ENCODE peak calls at places on chromosomes 5 and 9, in seven cellular contexts. Z, W, Y, N, T, M and A are unnamed samples.

GRCh38 chr9:112378441-112379176 is 1.3 kb upstream of the HSDL2 start:
- DNase-seq in Z (no peak), W (peak), Y (no peak), N (peak), T (peak), M (no peak), A (no peak)

GRCh38 chr9:27413507-27414214 is 110.4 kb upstream of the IFNK start:
- DNase-seq in Z (no peak), W (no peak), Y (no peak), N (no peak), T (no peak), M (no peak), A (no peak)

GRCh38 chr9:112925058-112925641 is 34.5 kb upstream of the SLC46A2 start:
- DNase-seq in Z (no peak), W (peak), Y (peak), N (peak), T (peak), M (peak), A (peak)

GRCh38 chr5:27590503-27590902 is 552.1 kb upstream of the CDH9 start:
- DNase-seq in Z (no peak), W (no peak), Y (no peak), N (no peak), T (no peak), M (no peak), A (no peak)

GRCh38 chr9:92328225-92328624 is 2.5 kb downstream of the CENPP start:
- DNase-seq in Z (peak), W (peak), Y (peak), N (peak), T (peak), M (peak), A (peak)

GRCh38 chr5:44638286-44638869 is 170.4 kb upstream of the MRPS30 start:
- DNase-seq in Z (no peak), W (no peak), Y (no peak), N (no peak), T (peak), M (peak), A (peak)

GRCh38 chr5:140131967-140132409 is 6.3 kb downstream of the IGIP start:
- DNase-seq in Z (peak), W (peak), Y (no peak), N (no peak), T (peak), M (no peak), A (no peak)

GRCh38 chr9:3367185-3367584 is 158.6 kb downstream of the RFX3 start:
- DNase-seq in Z (no peak), W (no peak), Y (no peak), N (no peak), T (no peak), M (peak), A (peak)

GRCh38 chr5:31393126-31393525 is 138.8 kb downstream of the DROSHA start:
- DNase-seq in Z (no peak), W (no peak), Y (no peak), N (no peak), T (no peak), M (no peak), A (no peak)

GRCh38 chr9:129321511-129322021 is 143.5 kb upstream of the IER5L start:
- DNase-seq in Z (no peak), W (no peak), Y (no peak), N (no peak), T (no peak), M (no peak), A (no peak)

GRCh38 chr9:77927265-77927664 is 104.3 kb downstream of the GNAQ start:
- DNase-seq in Z (no peak), W (peak), Y (no peak), N (no peak), T (peak), M (no peak), A (no peak)

GRCh38 chr9:110025551-110026170 is 182.3 kb downstream of the C9orf152 start:
- DNase-seq in Z (no peak), W (no peak), Y (no peak), N (no peak), T (no peak), M (no peak), A (no peak)

GRCh38 chr5:149871471-149871870 is 73.1 kb downstream of the PDE6A start:
- DNase-seq in Z (no peak), W (no peak), Y (no peak), N (no peak), T (no peak), M (peak), A (no peak)

GRCh38 chr5:60173672-60174071 is 280.1 kb upstream of the PDE4D start:
- DNase-seq in Z (no peak), W (no peak), Y (no peak), N (no peak), T (no peak), M (no peak), A (no peak)

GRCh38 chr5:68264024-68264956 is 48.7 kb downstream of the PIK3R1 start:
- DNase-seq in Z (no peak), W (peak), Y (no peak), N (no peak), T (no peak), M (no peak), A (no peak)

GRCh38 chr5:150081541-150082283 is 4.6 kb downstream of the CSF1R start:
- DNase-seq in Z (peak), W (no peak), Y (no peak), N (peak), T (no peak), M (peak), A (peak)

GRCh38 chr5:14153071-14153864 is 10.1 kb downstream of the TRIO start:
- DNase-seq in Z (no peak), W (no peak), Y (no peak), N (no peak), T (no peak), M (no peak), A (no peak)

GRCh38 chr9:36407122-36407723 is 7.2 kb upstream of the RNF38 start:
- DNase-seq in Z (peak), W (peak), Y (peak), N (peak), T (peak), M (peak), A (peak)

GRCh38 chr5:154209591-154210081 is 19.1 kb downstream of the GALNT10 start:
- DNase-seq in Z (no peak), W (peak), Y (no peak), N (no peak), T (no peak), M (no peak), A (no peak)

DNA sequence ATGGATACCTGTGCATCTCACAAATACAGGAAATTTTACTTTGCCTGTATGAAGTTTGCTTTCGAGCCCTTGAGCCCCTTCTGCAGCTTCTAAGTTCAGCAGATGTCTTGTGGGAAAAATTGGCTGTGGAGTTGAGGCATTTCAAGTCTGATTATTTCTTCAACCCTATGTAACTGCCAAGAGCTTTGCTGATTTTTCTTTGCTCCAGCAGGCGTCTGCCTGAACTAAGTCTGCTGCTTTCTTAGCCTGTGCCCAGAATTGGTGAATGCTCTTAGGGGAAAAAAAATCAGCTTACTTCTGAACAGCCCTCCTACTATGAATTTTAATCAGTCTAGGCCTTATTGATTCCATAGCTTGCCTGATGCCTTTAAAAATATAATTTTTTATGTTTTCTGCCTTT is 41.2 kb downstream of the RIC1 start:
- DNase-seq in Z (no peak), W (no peak), Y (no peak), N (no peak), T (no peak), M (no peak), A (no peak)
- TF ChIP-seq EZH2phosphoT487 in Z (no peak), W (no peak), Y (no peak), N (no peak), T (no peak), M (no peak), A (no peak)

DNA sequence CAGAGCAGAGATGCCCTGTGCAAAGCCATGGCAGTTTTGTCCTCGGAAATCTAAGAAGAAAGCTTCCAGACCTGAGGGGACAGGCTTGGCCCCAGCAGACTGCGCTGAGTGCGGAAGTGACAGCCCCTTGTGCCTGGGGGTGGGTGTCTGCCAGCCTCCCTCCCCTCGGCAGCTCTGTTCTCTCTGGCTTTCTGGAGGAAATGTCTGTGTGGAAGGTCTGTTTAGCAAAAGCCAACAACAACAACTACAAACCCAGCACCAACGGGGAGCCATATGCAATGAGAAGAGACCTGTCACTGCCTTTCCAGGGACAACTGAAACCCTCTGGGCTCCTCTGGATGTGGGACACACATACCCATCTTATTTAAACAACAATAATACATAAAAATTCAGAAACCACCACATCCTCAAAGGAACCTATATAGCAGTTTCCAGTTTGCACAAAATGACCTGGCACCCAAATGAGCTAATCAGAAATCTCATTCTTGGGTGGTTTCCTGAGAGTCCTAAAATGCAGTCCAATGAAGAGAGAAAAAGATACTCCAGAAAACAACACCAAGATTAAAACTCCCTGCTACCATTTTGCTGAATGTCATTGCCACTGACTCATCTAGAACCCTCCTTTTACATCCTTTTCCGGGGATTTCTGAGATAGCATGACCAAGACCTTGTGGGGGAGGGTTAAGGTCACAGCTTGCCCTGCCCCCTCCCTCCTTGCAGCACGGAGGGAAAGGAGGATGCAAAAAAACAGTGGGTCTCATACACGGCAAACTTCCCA is 97.7 kb downstream of the AK8 start:
- DNase-seq in Z (no peak), W (no peak), Y (peak), N (no peak), T (no peak), M (no peak), A (no peak)
- H3K27ac ChIP-seq in Z (no peak), W (no peak), Y (no peak), N (no peak), T (no peak), M (no peak), A (no peak)

GRCh38 chr5:168578506-168579205 is 512 bp downstream of the PANK3 start:
- DNase-seq in Z (no peak), W (no peak), Y (peak), N (peak), T (no peak), M (peak), A (no peak)
- TF ChIP-seq EZH2phosphoT487 in Z (no peak), W (no peak), Y (no peak), N (no peak), T (no peak), M (no peak), A (no peak)

DNA sequence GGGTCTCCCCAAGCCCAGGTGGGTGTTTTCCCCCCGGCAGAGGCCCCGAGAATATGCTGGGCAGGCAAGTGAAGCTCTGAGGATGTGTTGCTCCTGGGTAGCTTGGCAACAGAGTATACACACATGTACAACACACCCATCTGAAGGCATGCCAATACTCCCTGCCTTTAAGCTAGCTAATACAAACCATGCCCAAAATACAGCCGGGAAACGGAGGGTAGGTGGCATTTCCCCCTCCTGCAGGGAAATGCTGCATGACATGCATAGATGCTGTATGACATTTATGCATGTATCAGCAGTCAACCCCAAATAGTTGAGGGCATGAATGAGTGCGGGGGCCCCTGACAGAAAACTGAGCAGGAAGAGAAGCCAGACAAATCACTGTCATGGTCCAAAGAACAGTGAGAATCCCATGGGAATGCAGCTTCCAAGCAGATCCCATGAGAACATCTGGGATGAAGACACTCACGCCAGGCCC is 614.1 kb downstream of the EBF1 start:
- DNase-seq in Z (no peak), W (peak), Y (no peak), N (peak), T (no peak), M (no peak), A (no peak)
- H3K27ac ChIP-seq in Z (no peak), W (peak), Y (no peak), N (peak), T (no peak), M (no peak), A (no peak)

GRCh38 chr5:107966216-107966615 is 295.5 kb upstream of the EFNA5 start:
- DNase-seq in Z (no peak), W (no peak), Y (peak), N (no peak), T (no peak), M (no peak), A (no peak)

GRCh38 chr5:107964722-107965121 is 294.0 kb upstream of the EFNA5 start:
- DNase-seq in Z (no peak), W (no peak), Y (no peak), N (no peak), T (no peak), M (no peak), A (peak)

GRCh38 chr5:107968465-107968864 is 297.7 kb upstream of the EFNA5 start:
- DNase-seq in Z (no peak), W (peak), Y (no peak), N (no peak), T (peak), M (no peak), A (no peak)

GRCh38 chr5:107968998-107969397 is 298.3 kb upstream of the EFNA5 start:
- DNase-seq in Z (no peak), W (peak), Y (no peak), N (no peak), T (peak), M (no peak), A (no peak)
- TF ChIP-seq EZH2phosphoT487 in Z (no peak), W (peak), Y (no peak), N (no peak), T (no peak), M (no peak), A (no peak)

GRCh38 chr5:172692981-172693380 is 51.9 kb downstream of the NEURL1B start:
- DNase-seq in Z (no peak), W (no peak), Y (peak), N (no peak), T (no peak), M (no peak), A (no peak)
- H3K27ac ChIP-seq in Z (no peak), W (no peak), Y (peak), N (peak), T (no peak), M (no peak), A (no peak)

DNA sequence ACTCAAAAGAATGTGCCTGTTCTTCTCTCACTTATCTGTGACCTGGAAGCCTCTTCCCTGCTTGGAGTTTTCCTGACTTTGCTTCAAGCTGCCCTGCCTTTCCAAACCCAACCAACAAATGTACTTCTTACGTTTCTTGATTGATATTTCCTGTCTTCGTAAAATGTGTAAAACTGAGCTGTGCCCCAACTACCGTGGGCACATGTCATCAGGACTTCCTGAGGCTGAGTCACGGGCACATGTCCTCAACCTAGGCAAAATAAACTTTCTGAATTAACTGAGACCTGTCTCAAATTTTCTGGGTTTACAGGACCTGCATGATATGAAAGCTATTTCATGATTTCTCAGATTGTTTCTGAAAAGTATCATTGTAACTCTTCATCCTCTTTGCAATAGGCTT is 145.4 kb downstream of the FBXL7 start:
- DNase-seq in Z (no peak), W (peak), Y (no peak), N (no peak), T (no peak), M (peak), A (no peak)
- TF ChIP-seq EZH2phosphoT487 in Z (no peak), W (no peak), Y (no peak), N (no peak), T (no peak), M (no peak), A (no peak)

DNA sequence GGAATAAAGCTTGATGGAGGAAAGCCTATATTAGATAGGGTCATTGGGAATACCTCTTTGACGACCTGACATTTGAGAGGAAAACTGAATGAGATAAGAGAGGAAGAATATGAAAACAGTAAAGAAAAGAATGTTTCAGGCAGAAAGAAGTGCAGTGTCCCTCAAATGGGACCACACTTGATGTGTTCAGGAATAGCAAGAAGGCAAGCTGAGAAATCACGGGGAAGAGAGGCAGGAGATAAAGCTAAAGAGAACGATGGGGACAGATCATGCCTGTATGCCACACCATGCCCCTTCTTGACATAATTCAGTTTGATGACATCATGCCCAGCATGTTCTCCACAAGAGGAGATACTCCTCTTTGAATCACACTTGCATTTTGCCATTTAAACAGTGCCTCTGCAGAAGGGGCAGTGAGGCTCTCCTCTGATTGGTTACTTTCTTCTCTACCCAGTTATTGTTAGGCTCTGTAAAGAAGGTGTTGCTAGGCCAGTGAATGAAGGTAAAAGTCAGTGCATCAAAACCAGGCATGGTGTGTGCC is 7.6 kb downstream of the AP3S1 start:
- DNase-seq in Z (no peak), W (no peak), Y (no peak), N (no peak), T (no peak), M (no peak), A (no peak)
- H3K27ac ChIP-seq in Z (no peak), W (no peak), Y (no peak), N (no peak), T (no peak), M (no peak), A (no peak)